ENCODE peak calls at places on chromosomes 11 and 22, in five cellular contexts. W, V, D, B and N are unnamed samples.

GRCh38 chr11:118536726-118537125 is 5.7 kb downstream of the TMEM25 start:
- ATAC-seq in W (no peak), V (no peak), D (no peak), B (no peak), N (no peak)

GRCh38 chr22:23763579-23764331 is 965 bp downstream of the C22orf15 start:
- ATAC-seq in W (no peak), V (no peak), D (peak; percentile 30), B (no peak), N (no peak)

GRCh38 chr11:72716291-72716690 is 35.9 kb downstream of the ARAP1 start:
- ATAC-seq in W (no peak), V (peak; percentile 20), D (no peak), B (no peak), N (peak; percentile 23)

GRCh38 chr22:39306456-39307361 is 12.7 kb downstream of the RPL3 start:
- ATAC-seq in W (no peak), V (no peak), D (peak; percentile 63), B (no peak), N (no peak)

GRCh38 chr22:45450931-45451651 is 37.6 kb downstream of the RIBC2 start:
- ATAC-seq in W (peak; percentile 56), V (no peak), D (no peak), B (no peak), N (peak; percentile 73)

GRCh38 chr22:46072030-46072881 is 78.1 kb upstream of the PPARA start:
- ATAC-seq in W (peak; percentile 5), V (peak; percentile 2), D (peak; percentile 15), B (no peak), N (no peak)

GRCh38 chr11:121715395-121715794 is 262.6 kb upstream of the SORL1-AS1 start:
- ATAC-seq in W (peak; percentile 19), V (no peak), D (no peak), B (no peak), N (no peak)

GRCh38 chr22:47457509-47458300 is 695.3 kb downstream of the TBC1D22A start:
- ATAC-seq in W (no peak), V (no peak), D (no peak), B (no peak), N (no peak)

GRCh38 chr11:30789270-30789669 is 203.1 kb upstream of the MPPED2 start:
- ATAC-seq in W (peak; percentile 79), V (no peak), D (no peak), B (no peak), N (no peak)

GRCh38 chr11:85946221-85946620 is 91.0 kb downstream of the CCDC83 start:
- ATAC-seq in W (no peak), V (no peak), D (no peak), B (no peak), N (peak; percentile 6)

GRCh38 chr11:115144014-115144413 is 360.2 kb downstream of the CADM1 start:
- ATAC-seq in W (no peak), V (no peak), D (no peak), B (no peak), N (no peak)

GRCh38 chr22:37607010-37607911 is 1.4 kb upstream of the GGA1 start:
- ATAC-seq in W (peak; percentile 16), V (peak; percentile 57), D (peak; percentile 19), B (peak; percentile 62), N (peak; percentile 34)

GRCh38 chr22:18056161-18056666 is 21.6 kb upstream of the PEX26 start:
- ATAC-seq in W (peak; percentile 76), V (peak; percentile 68), D (no peak), B (peak; percentile 34), N (peak; percentile 93)

GRCh38 chr11:45857834-45858492 is 10.7 kb downstream of the CRY2 start:
- ATAC-seq in W (peak; percentile 54), V (peak; percentile 62), D (no peak), B (no peak), N (peak; percentile 89)

GRCh38 chr11:45105233-45105992 is 41.0 kb upstream of the PRDM11 start:
- ATAC-seq in W (peak; percentile 85), V (peak; percentile 54), D (peak; percentile 17), B (peak; percentile 93), N (peak; percentile 91)

GRCh38 chr11:20518323-20518834 is 81.0 kb upstream of the SLC6A5 start:
- ATAC-seq in W (no peak), V (no peak), D (no peak), B (no peak), N (no peak)

GRCh38 chr11:19744130-19744529 is 31.5 kb downstream of the NAV2 start:
- ATAC-seq in W (no peak), V (no peak), D (no peak), B (no peak), N (no peak)

GRCh38 chr11:128412847-128413791 is 174.2 kb downstream of the ETS1 start:
- ATAC-seq in W (no peak), V (no peak), D (no peak), B (no peak), N (no peak)

GRCh38 chr22:40422558-40423245 is 52.3 kb downstream of the SGSM3 start:
- ATAC-seq in W (no peak), V (no peak), D (no peak), B (no peak), N (no peak)

GRCh38 chr11:1041936-1042608 is 5.6 kb upstream of the MUC6 start:
- ATAC-seq in W (no peak), V (peak; percentile 12), D (no peak), B (no peak), N (no peak)

GRCh38 chr11:117456027-117456720 is 128.5 kb downstream of the CEP164 start:
- ATAC-seq in W (no peak), V (no peak), D (no peak), B (no peak), N (no peak)

GRCh38 chr11:73416711-73417265 is 40.6 kb downstream of the RELT start:
- ATAC-seq in W (peak; percentile 9), V (no peak), D (no peak), B (no peak), N (peak; percentile 14)